ENCODE peak calls at places on chromosome 16, in eight cellular contexts. F, R, A, S, B, I, W and U are unnamed samples.

GRCh38 chr16:4327782-4328579 is 12.1 kb downstream of the GLIS2 start:
- DNase-seq in F (peak), B (peak), W (peak), A (no peak), I (peak), R (peak), S (peak), U (peak)

GRCh38 chr16:51538707-51539604 is 387.9 kb upstream of the SALL1 start:
- DNase-seq in S (no peak), A (peak), F (peak), R (no peak), B (no peak), W (peak), I (no peak), U (no peak)

GRCh38 chr16:88552815-88553214 is 17.4 kb upstream of the ZC3H18 start:
- DNase-seq in W (no peak), A (no peak), S (peak), B (no peak), I (no peak), R (no peak), F (no peak), U (no peak)

GRCh38 chr16:69423189-69423588 is 1.2 kb upstream of the CYB5B start:
- DNase-seq in R (no peak), B (no peak), F (no peak), I (no peak), W (no peak), S (no peak), A (no peak), U (no peak)

GRCh38 chr16:8872967-8873865 is 4.4 kb upstream of the CARHSP1 start:
- DNase-seq in A (no peak), S (peak), F (no peak), B (no peak), W (no peak), R (no peak), I (no peak), U (no peak)

GRCh38 chr16:53071748-53072301 is 17.0 kb downstream of the CHD9 start:
- DNase-seq in R (peak), S (peak), W (no peak), B (no peak), F (no peak), I (peak), A (no peak), U (no peak)

GRCh38 chr16:138049-138417 is 440 bp downstream of the NPRL3 start:
- DNase-seq in A (no peak), F (peak), S (peak), I (peak), R (peak), W (peak), B (peak), U (peak)

GRCh38 chr16:87344165-87344930 is 27.2 kb upstream of the C16orf95 start:
- DNase-seq in I (no peak), A (no peak), S (no peak), F (no peak), B (no peak), W (no peak), R (no peak), U (no peak)

GRCh38 chr16:84718-85452 is 6.9 kb downstream of the MPG start:
- DNase-seq in B (peak), S (peak), A (peak), F (no peak), W (no peak), R (no peak), I (peak), U (no peak)

GRCh38 chr16:88681084-88681680 is 5.1 kb downstream of the SNAI3 start:
- DNase-seq in W (peak), A (no peak), B (peak), I (peak), S (peak), F (no peak), R (no peak), U (no peak)